ENCODE peak calls at places on chromosomes 2 and 18, in five cellular contexts. G is dorsolateral prefrontal cortex, O is endothelial cell of umbilical vein, B is psoas muscle, C is brain microvascular endothelial cell. U is an unnamed sample.

GRCh38 chr2:165758276-165758675 is 35.8 kb downstream of the GALNT3 start:
- DNase-seq in C (no peak), G (no peak), B (no peak), O (peak; percentile 4), U (no peak)

GRCh38 chr2:166180951-166181812 is 53.4 kb upstream of the SCN1A start:
- DNase-seq in C (peak; percentile 66), O (peak; percentile 65), B (no peak), G (peak; percentile 37), U (no peak)

GRCh38 chr2:97871096-97871780 is 124.5 kb downstream of the TMEM131 start:
- DNase-seq in G (no peak), B (no peak), O (peak; percentile 8), C (peak; percentile 85), U (no peak)

GRCh38 chr2:6896930-6897759 is 19.6 kb downstream of the RSAD2 start:
- DNase-seq in C (no peak), G (no peak), B (no peak), O (peak; percentile 62), U (no peak)

GRCh38 chr2:173667415-173667814 is 297.8 kb downstream of the SP3 start:
- DNase-seq in C (no peak), B (no peak), G (no peak), O (no peak), U (no peak)

GRCh38 chr18:76687271-76688006 is 134.9 kb upstream of the ZNF236 start:
- DNase-seq in G (no peak), C (peak; percentile 26), O (no peak), B (no peak), U (no peak)

GRCh38 chr18:5197461-5197860 is 404 bp upstream of the AKAIN1 start:
- DNase-seq in B (no peak), C (no peak), O (no peak), G (no peak), U (no peak)

GRCh38 chr2:183409662-183410061 is 285.4 kb downstream of the NUP35 start:
- DNase-seq in G (no peak), C (no peak), O (no peak), B (no peak), U (no peak)

GRCh38 chr2:235709124-235709813 is 215.4 kb downstream of the AGAP1 start:
- DNase-seq in G (no peak), B (peak; percentile 30), O (no peak), C (peak; percentile 23), U (no peak)

GRCh38 chr2:182655750-182656149 is 60.3 kb upstream of the DNAJC10 start:
- DNase-seq in G (no peak), B (no peak), C (no peak), O (no peak), U (no peak)

GRCh38 chr2:191593622-191594416 is 84.1 kb upstream of the NABP1 start:
- DNase-seq in B (no peak), O (no peak), G (no peak), C (no peak), U (no peak)

GRCh38 chr18:47586418-47586817 is 335.0 kb upstream of the SKOR2 start:
- DNase-seq in O (no peak), B (no peak), C (no peak), G (no peak), U (no peak)

GRCh38 chr18:74082476-74083070 is 65.1 kb downstream of the FBXO15 start:
- DNase-seq in G (peak; percentile 54), B (no peak), O (no peak), C (peak; percentile 31), U (peak; percentile 62)

GRCh38 chr2:101446869-101447268 is 28.0 kb downstream of the RFX8 start:
- DNase-seq in B (no peak), G (no peak), C (peak; percentile 66), O (no peak), U (no peak)

GRCh38 chr2:150441226-150441625 is 46.2 kb downstream of the RND3 start:
- DNase-seq in B (no peak), C (no peak), O (no peak), G (no peak), U (no peak)

GRCh38 chr18:64110692-64111480 is 38.0 kb downstream of the LINC00305 start:
- DNase-seq in C (peak; percentile 19), B (no peak), O (no peak), G (no peak), U (no peak)

GRCh38 chr2:162125138-162125537 is 26.9 kb downstream of the GCG start:
- DNase-seq in G (no peak), C (no peak), O (no peak), B (no peak), U (no peak)

GRCh38 chr2:36333350-36334012 is 22.1 kb upstream of the CRIM1 start:
- DNase-seq in B (no peak), O (no peak), G (no peak), C (no peak), U (no peak)

GRCh38 chr2:29110916-29111315 is 4.3 kb upstream of the CLIP4 start:
- DNase-seq in C (no peak), O (no peak), B (no peak), G (no peak), U (no peak)

GRCh38 chr2:141968377-141968920 is 162.4 kb downstream of the LRP1B start:
- DNase-seq in C (no peak), G (no peak), B (no peak), O (no peak), U (no peak)

GRCh38 chr2:19868705-19869550 is 32.9 kb downstream of the TTC32 start:
- DNase-seq in O (no peak), B (peak; percentile 45), C (no peak), G (no peak), U (peak; percentile 52)

GRCh38 chr2:234462218-234462992 is 34.5 kb downstream of the ARL4C start:
- DNase-seq in O (no peak), C (no peak), B (no peak), G (no peak), U (no peak)

GRCh38 chr2:29878898-29879297 is 42.5 kb downstream of the ALK start:
- DNase-seq in B (no peak), O (no peak), G (no peak), C (no peak), U (no peak)

GRCh38 chr2:8566788-8567468 is 114.9 kb upstream of the ID2 start:
- DNase-seq in G (no peak), B (no peak), O (no peak), C (no peak), U (no peak)

GRCh38 chr2:151051584-151052220 is 210.0 kb downstream of the RBM43 start:
- DNase-seq in O (peak; percentile 69), C (peak; percentile 77), G (no peak), B (no peak), U (no peak)

GRCh38 chr2:164015328-164016123 is 279.7 kb upstream of the FIGN start:
- DNase-seq in O (no peak), G (no peak), C (peak; percentile 36), B (peak; percentile 14), U (no peak)

GRCh38 chr2:15836134-15836941 is 104.0 kb upstream of the MYCN start:
- DNase-seq in O (no peak), C (no peak), G (no peak), B (no peak), U (no peak)

GRCh38 chr18:24726727-24727539 is 266.5 kb downstream of the HRH4 start:
- DNase-seq in C (peak; percentile 57), G (peak; percentile 58), B (peak; percentile 59), O (peak; percentile 77), U (peak; percentile 20)

GRCh38 chr2:169230204-169230603 is 132.1 kb downstream of the LRP2 start:
- DNase-seq in C (no peak), G (no peak), B (no peak), O (no peak), U (no peak)

GRCh38 chr2:119192893-119193292 is 30.7 kb upstream of the STEAP3 start:
- DNase-seq in C (no peak), B (no peak), G (no peak), O (no peak), U (no peak)

GRCh38 chr2:120740375-120740764 is 4.7 kb downstream of the GLI2 start:
- DNase-seq in B (no peak), O (no peak), C (no peak), G (no peak), U (no peak)

GRCh38 chr2:96505231-96505889 is at the start of gene NEURL3:
- DNase-seq in O (peak; percentile 68), B (no peak), G (no peak), C (peak; percentile 52), U (no peak)

GRCh38 chr18:58570360-58571064 is 58.4 kb downstream of the ALPK2 start:
- DNase-seq in B (no peak), O (no peak), G (no peak), C (no peak), U (no peak)

GRCh38 chr18:61574665-61575064 is 241.4 kb downstream of the CDH20 start:
- DNase-seq in B (no peak), O (no peak), G (no peak), C (no peak), U (no peak)

GRCh38 chr2:137138263-137138662 is 372.9 kb downstream of the THSD7B start:
- DNase-seq in B (no peak), O (no peak), G (no peak), C (no peak), U (no peak)

GRCh38 chr2:225998125-225998524 is 598.6 kb downstream of the NYAP2 start:
- DNase-seq in G (no peak), O (no peak), B (no peak), C (no peak), U (no peak)

GRCh38 chr2:225993430-225993829 is 593.9 kb downstream of the NYAP2 start:
- DNase-seq in G (no peak), C (peak; percentile 62), B (no peak), O (no peak), U (no peak)

GRCh38 chr2:225995788-225996476 is 596.4 kb downstream of the NYAP2 start:
- DNase-seq in C (peak; percentile 62), B (no peak), G (no peak), O (no peak), U (no peak)

GRCh38 chr2:225996477-225996858 is 597.0 kb downstream of the NYAP2 start:
- DNase-seq in B (no peak), O (no peak), G (no peak), C (no peak), U (no peak)

GRCh38 chr2:225994748-225995405 is 595.4 kb downstream of the NYAP2 start:
- DNase-seq in C (peak; percentile 48), B (no peak), G (no peak), O (no peak), U (no peak)
- TF ChIP-seq CTCF in C (no peak), B (no peak), G (no peak), O (no peak), U (no peak)

GRCh38 chr2:217429981-217430500 is 570.2 kb upstream of the TNP1 start:
- DNase-seq in G (no peak), O (no peak), C (no peak), B (no peak), U (no peak)
- H3K27ac ChIP-seq in G (no peak overlapping the region), O (no peak overlapping the region), C (no peak overlapping the region), B (no peak overlapping the region), U (no peak overlapping the region)

DNA sequence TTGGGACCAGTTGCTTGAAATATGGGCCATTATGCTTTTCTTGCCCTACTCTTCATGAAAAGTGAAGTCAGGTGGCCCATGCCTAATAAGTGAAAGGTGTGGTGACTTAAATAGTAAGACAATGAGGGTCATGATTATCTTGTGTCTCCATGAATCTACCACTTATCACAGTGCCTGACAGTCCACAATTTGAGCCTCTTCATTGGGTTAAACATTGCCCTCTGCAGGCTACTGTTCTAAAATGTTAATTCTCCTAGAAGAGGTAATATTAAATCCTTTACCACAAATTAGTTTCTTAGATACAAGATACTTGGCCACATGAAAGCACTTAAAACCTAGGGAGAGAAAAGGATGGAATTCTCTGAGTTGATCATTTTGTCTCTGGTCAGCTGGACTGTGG is 4.0 kb downstream of the EGR4 start:
- DNase-seq in B (no peak), G (no peak), C (no peak), O (no peak), U (no peak)
- H3K27me3 ChIP-seq in B (peaks cover 76% of the 10 kb centered on the region), G (peaks cover 45% of the 10 kb centered on the region), C (peaks cover 43% of the 10 kb centered on the region), O (peaks cover 48% of the 10 kb centered on the region), U (peaks cover 39% of the 10 kb centered on the region)

GRCh38 chr2:195663007-195663406 is 6.0 kb downstream of the SLC39A10 start:
- DNase-seq in O (no peak), C (no peak), B (no peak), G (no peak), U (no peak)
- TF ChIP-seq CTCF in O (no peak), C (no peak), B (no peak), G (no peak), U (no peak)

U was measured in CD4-positive, alpha-beta T cell.